ENCODE peak calls at places on chromosomes 3 and 15, in six cellular contexts. A is sciatic nerve, R is B cell, F is MV-4-11, C is substantia nigra, H is ecto neural progenitor cell. V is an unnamed sample.

GRCh38 chr3:190083631-190084030 is 37.1 kb downstream of the P3H2 start:
- DNase-seq in A (no peak), F (no peak), C (no peak), R (no peak), H (no peak), V (no peak)

GRCh38 chr3:71069797-71070196 is 513.7 kb downstream of the FOXP1 start:
- DNase-seq in C (peak), R (peak), A (peak), F (peak), H (peak), V (no peak)

GRCh38 chr3:57967590-57967989 is 40.6 kb upstream of the FLNB start:
- DNase-seq in F (no peak), H (no peak), A (no peak), C (no peak), R (no peak), V (no peak)

GRCh38 chr3:187183210-187183862 is 13.9 kb upstream of the RTP1 start:
- DNase-seq in R (no peak), H (no peak), C (no peak), A (no peak), F (peak), V (no peak)

GRCh38 chr3:111667621-111668239 is 72.6 kb upstream of the ZBED2 start:
- DNase-seq in R (peak), F (peak), H (no peak), A (no peak), C (peak), V (no peak)

GRCh38 chr3:48428863-48429415 is 947 bp downstream of the PLXNB1 start:
- DNase-seq in A (peak), C (peak), R (peak), F (no peak), H (peak), V (no peak)

GRCh38 chr3:154356009-154356408 is 31.7 kb upstream of the DHX36 start:
- DNase-seq in C (no peak), A (no peak), H (no peak), R (no peak), F (no peak), V (no peak)

GRCh38 chr3:136350557-136350956 is 100.4 kb downstream of the PCCB start:
- DNase-seq in H (no peak), C (no peak), F (no peak), A (no peak), R (no peak), V (no peak)

GRCh38 chr3:141796436-141797166 is 33.4 kb downstream of the GRK7 start:
- DNase-seq in R (peak), H (no peak), A (no peak), C (no peak), F (peak), V (no peak)

GRCh38 chr3:134527037-134527436 is 41.2 kb downstream of the CEP63 start:
- DNase-seq in H (no peak), R (no peak), A (no peak), C (no peak), F (no peak), V (peak)

GRCh38 chr15:55683366-55683765 is 59.6 kb downstream of the PRTG start:
- DNase-seq in F (no peak), A (no peak), R (no peak), H (no peak), C (no peak), V (no peak)

GRCh38 chr3:30012941-30013543 is 593.4 kb upstream of the TGFBR2 start:
- DNase-seq in A (peak), R (peak), H (peak), F (peak), C (peak), V (peak)

GRCh38 chr3:171614318-171614967 is 154.2 kb upstream of the TNIK start:
- DNase-seq in F (no peak), A (no peak), R (peak), C (peak), H (peak), V (peak)

GRCh38 chr3:13709706-13710105 is 160.8 kb downstream of the FBLN2 start:
- DNase-seq in H (no peak), R (no peak), A (peak), C (no peak), F (no peak), V (no peak)

V was measured in NT2/D1.